ENCODE peak calls at places on chromosomes 6 and 20, in six cellular contexts. One of them, this sample, is unnamed.

GRCh38 chr6:3531481-3531880 is 74.6 kb upstream of the SLC22A23 start:
- DNase-seq in CD4-positive, CD25-positive, alpha-beta regulatory T cell: no peak
- DNase-seq in HCT116: no peak
- DNase-seq in heart right ventricle: no peak
- DNase-seq in mesenchymal stem cell: no peak
- DNase-seq in DND-41: no peak
- DNase-seq in this sample: no peak

GRCh38 chr6:47698342-47698787 is at the start of gene ADGRF4:
- DNase-seq in CD4-positive, CD25-positive, alpha-beta regulatory T cell: no peak
- DNase-seq in HCT116: no peak
- DNase-seq in heart right ventricle: no peak
- DNase-seq in mesenchymal stem cell: peak; percentile 88
- DNase-seq in DND-41: no peak
- DNase-seq in this sample: no peak

GRCh38 chr20:62768815-62769287 is 27.4 kb upstream of the MRGBP start:
- DNase-seq in CD4-positive, CD25-positive, alpha-beta regulatory T cell: no peak
- DNase-seq in HCT116: no peak
- DNase-seq in heart right ventricle: peak; percentile 17
- DNase-seq in mesenchymal stem cell: no peak
- DNase-seq in DND-41: no peak
- DNase-seq in this sample: no peak

GRCh38 chr20:36496707-36497669 is 44.3 kb upstream of the MYL9 start:
- DNase-seq in CD4-positive, CD25-positive, alpha-beta regulatory T cell: no peak
- DNase-seq in HCT116: no peak
- DNase-seq in heart right ventricle: no peak
- DNase-seq in mesenchymal stem cell: no peak
- DNase-seq in DND-41: no peak
- DNase-seq in this sample: no peak

GRCh38 chr20:45235995-45236394 is 14.8 kb downstream of the SEMG2 start:
- DNase-seq in CD4-positive, CD25-positive, alpha-beta regulatory T cell: no peak
- DNase-seq in HCT116: no peak
- DNase-seq in heart right ventricle: no peak
- DNase-seq in mesenchymal stem cell: no peak
- DNase-seq in DND-41: no peak
- DNase-seq in this sample: no peak

GRCh38 chr6:123323419-123324329 is 313.1 kb downstream of the TRDN start:
- DNase-seq in CD4-positive, CD25-positive, alpha-beta regulatory T cell: no peak
- DNase-seq in HCT116: no peak
- DNase-seq in heart right ventricle: no peak
- DNase-seq in mesenchymal stem cell: peak; percentile 49
- DNase-seq in DND-41: no peak
- DNase-seq in this sample: no peak

GRCh38 chr6:100472674-100473073 is 8.0 kb upstream of the SIM1 start:
- DNase-seq in CD4-positive, CD25-positive, alpha-beta regulatory T cell: no peak
- DNase-seq in HCT116: no peak
- DNase-seq in heart right ventricle: no peak
- DNase-seq in mesenchymal stem cell: peak; percentile 21
- DNase-seq in DND-41: peak; percentile 56
- DNase-seq in this sample: no peak

GRCh38 chr20:17431621-17432364 is 99.4 kb downstream of the BFSP1 start:
- DNase-seq in CD4-positive, CD25-positive, alpha-beta regulatory T cell: peak; percentile 7
- DNase-seq in HCT116: peak; percentile 19
- DNase-seq in heart right ventricle: peak; percentile 34
- DNase-seq in mesenchymal stem cell: peak; percentile 50
- DNase-seq in DND-41: peak; percentile 55
- DNase-seq in this sample: peak; percentile 32

GRCh38 chr20:38986663-38987062 is 24.5 kb downstream of the DHX35 start:
- DNase-seq in CD4-positive, CD25-positive, alpha-beta regulatory T cell: no peak
- DNase-seq in HCT116: no peak
- DNase-seq in heart right ventricle: peak; percentile 10
- DNase-seq in mesenchymal stem cell: peak; percentile 38
- DNase-seq in DND-41: no peak
- DNase-seq in this sample: no peak

GRCh38 chr6:19180348-19181073 is 656.7 kb upstream of the ID4 start:
- DNase-seq in CD4-positive, CD25-positive, alpha-beta regulatory T cell: no peak
- DNase-seq in HCT116: no peak
- DNase-seq in heart right ventricle: peak; percentile 37
- DNase-seq in mesenchymal stem cell: no peak
- DNase-seq in DND-41: no peak
- DNase-seq in this sample: no peak

GRCh38 chr6:106069478-106069877 is 16.7 kb upstream of the PRDM1 start:
- DNase-seq in CD4-positive, CD25-positive, alpha-beta regulatory T cell: no peak
- DNase-seq in HCT116: no peak
- DNase-seq in heart right ventricle: no peak
- DNase-seq in mesenchymal stem cell: peak; percentile 59
- DNase-seq in DND-41: no peak
- DNase-seq in this sample: no peak

GRCh38 chr6:134750669-134751068 is 199.2 kb downstream of the ALDH8A1 start:
- DNase-seq in CD4-positive, CD25-positive, alpha-beta regulatory T cell: no peak
- DNase-seq in HCT116: no peak
- DNase-seq in heart right ventricle: no peak
- DNase-seq in mesenchymal stem cell: peak; percentile 26
- DNase-seq in DND-41: no peak
- DNase-seq in this sample: no peak

GRCh38 chr6:124798942-124799496 is 163.2 kb upstream of the RNF217 start:
- DNase-seq in CD4-positive, CD25-positive, alpha-beta regulatory T cell: no peak
- DNase-seq in HCT116: no peak
- DNase-seq in heart right ventricle: no peak
- DNase-seq in mesenchymal stem cell: no peak
- DNase-seq in DND-41: no peak
- DNase-seq in this sample: no peak

GRCh38 chr6:153976921-153977693 is 61.9 kb upstream of the OPRM1 start:
- DNase-seq in CD4-positive, CD25-positive, alpha-beta regulatory T cell: no peak
- DNase-seq in HCT116: no peak
- DNase-seq in heart right ventricle: no peak
- DNase-seq in mesenchymal stem cell: no peak
- DNase-seq in DND-41: no peak
- DNase-seq in this sample: no peak

GRCh38 chr6:33822575-33823395 is 19.0 kb upstream of the MLN start:
- DNase-seq in CD4-positive, CD25-positive, alpha-beta regulatory T cell: no peak
- DNase-seq in HCT116: peak; percentile 66
- DNase-seq in heart right ventricle: no peak
- DNase-seq in mesenchymal stem cell: peak; percentile 28
- DNase-seq in DND-41: peak; percentile 15
- DNase-seq in this sample: no peak

GRCh38 chr20:33477386-33478234 is 12.3 kb upstream of the CBFA2T2 start:
- DNase-seq in CD4-positive, CD25-positive, alpha-beta regulatory T cell: no peak
- DNase-seq in HCT116: no peak
- DNase-seq in heart right ventricle: no peak
- DNase-seq in mesenchymal stem cell: no peak
- DNase-seq in DND-41: no peak
- DNase-seq in this sample: no peak

GRCh38 chr20:51818479-51819008 is 16.2 kb upstream of the SALL4 start:
- DNase-seq in CD4-positive, CD25-positive, alpha-beta regulatory T cell: no peak
- DNase-seq in HCT116: no peak
- DNase-seq in heart right ventricle: no peak
- DNase-seq in mesenchymal stem cell: no peak
- DNase-seq in DND-41: no peak
- DNase-seq in this sample: no peak

GRCh38 chr20:49372095-49372734 is 94.4 kb upstream of the ZNFX1 start:
- DNase-seq in CD4-positive, CD25-positive, alpha-beta regulatory T cell: no peak
- DNase-seq in HCT116: no peak
- DNase-seq in heart right ventricle: no peak
- DNase-seq in mesenchymal stem cell: no peak
- DNase-seq in DND-41: no peak
- DNase-seq in this sample: no peak

GRCh38 chr6:148497717-148498116 is 155.1 kb downstream of the SASH1 start:
- DNase-seq in CD4-positive, CD25-positive, alpha-beta regulatory T cell: no peak
- DNase-seq in HCT116: no peak
- DNase-seq in heart right ventricle: no peak
- DNase-seq in mesenchymal stem cell: no peak
- DNase-seq in DND-41: no peak
- DNase-seq in this sample: no peak

GRCh38 chr6:25995507-25995906 is 32.9 kb downstream of the TRIM38 start:
- DNase-seq in CD4-positive, CD25-positive, alpha-beta regulatory T cell: no peak
- DNase-seq in HCT116: no peak
- DNase-seq in heart right ventricle: no peak
- DNase-seq in mesenchymal stem cell: peak; percentile 22
- DNase-seq in DND-41: no peak
- DNase-seq in this sample: no peak

GRCh38 chr6:163711615-163712568 is 297.4 kb downstream of the QKI start:
- DNase-seq in CD4-positive, CD25-positive, alpha-beta regulatory T cell: no peak
- DNase-seq in HCT116: no peak
- DNase-seq in heart right ventricle: peak; percentile 80
- DNase-seq in mesenchymal stem cell: no peak
- DNase-seq in DND-41: no peak
- DNase-seq in this sample: no peak

GRCh38 chr20:64047968-64048401 is 1.5 kb downstream of the SOX18 start:
- DNase-seq in CD4-positive, CD25-positive, alpha-beta regulatory T cell: no peak
- DNase-seq in HCT116: no peak
- DNase-seq in heart right ventricle: no peak
- DNase-seq in mesenchymal stem cell: no peak
- DNase-seq in DND-41: no peak
- DNase-seq in this sample: no peak
- H3K4me3 ChIP-seq in CD4-positive, CD25-positive, alpha-beta regulatory T cell: no peak overlapping the region
- H3K4me3 ChIP-seq in HCT116: no peak overlapping the region
- H3K4me3 ChIP-seq in heart right ventricle: peak overlapping the region; percentile 66
- H3K4me3 ChIP-seq in mesenchymal stem cell: no peak overlapping the region
- H3K4me3 ChIP-seq in DND-41: no peak overlapping the region
- H3K4me3 ChIP-seq in this sample: no peak overlapping the region

GRCh38 chr6:112195166-112195565 is 59.2 kb downstream of the LAMA4 start:
- DNase-seq in CD4-positive, CD25-positive, alpha-beta regulatory T cell: no peak
- DNase-seq in HCT116: no peak
- DNase-seq in heart right ventricle: no peak
- DNase-seq in mesenchymal stem cell: no peak
- DNase-seq in DND-41: no peak
- DNase-seq in this sample: no peak

GRCh38 chr6:112198582-112198981 is 55.8 kb downstream of the LAMA4 start:
- DNase-seq in CD4-positive, CD25-positive, alpha-beta regulatory T cell: no peak
- DNase-seq in HCT116: no peak
- DNase-seq in heart right ventricle: no peak
- DNase-seq in mesenchymal stem cell: no peak
- DNase-seq in DND-41: no peak
- DNase-seq in this sample: no peak

GRCh38 chr6:112199001-112199403 is 55.4 kb downstream of the LAMA4 start:
- DNase-seq in CD4-positive, CD25-positive, alpha-beta regulatory T cell: no peak
- DNase-seq in HCT116: no peak
- DNase-seq in heart right ventricle: no peak
- DNase-seq in mesenchymal stem cell: no peak
- DNase-seq in DND-41: no peak
- DNase-seq in this sample: no peak

GRCh38 chr6:112196290-112196689 is 58.1 kb downstream of the LAMA4 start:
- DNase-seq in CD4-positive, CD25-positive, alpha-beta regulatory T cell: no peak
- DNase-seq in HCT116: no peak
- DNase-seq in heart right ventricle: no peak
- DNase-seq in mesenchymal stem cell: no peak
- DNase-seq in DND-41: no peak
- DNase-seq in this sample: no peak

DNA sequence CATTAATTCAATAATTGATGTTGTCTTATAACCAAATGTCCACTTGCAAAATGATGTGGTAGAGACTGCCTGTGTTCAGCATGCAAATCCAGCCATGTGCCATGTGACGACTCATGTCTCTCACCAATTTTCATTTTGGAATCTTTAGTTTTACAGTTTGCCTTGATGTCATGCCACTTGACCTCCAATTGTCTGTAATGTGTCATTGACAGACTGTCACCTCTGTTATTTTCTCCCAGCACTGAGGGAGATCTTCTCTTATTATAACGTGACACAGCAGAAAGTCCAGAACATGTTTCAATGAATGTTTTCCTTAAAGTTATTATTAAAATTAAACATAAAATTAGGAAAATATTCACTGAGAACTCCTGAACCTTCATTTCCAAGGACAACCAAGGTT is 56.7 kb downstream of the LAMA4 start:
- DNase-seq in CD4-positive, CD25-positive, alpha-beta regulatory T cell: no peak
- DNase-seq in HCT116: no peak
- DNase-seq in heart right ventricle: no peak
- DNase-seq in mesenchymal stem cell: no peak
- DNase-seq in DND-41: no peak
- DNase-seq in this sample: no peak
- H3K4me1 ChIP-seq in CD4-positive, CD25-positive, alpha-beta regulatory T cell: no peaks in the 10 kb centered on the region
- H3K4me1 ChIP-seq in HCT116: peaks cover 11% of the 10 kb centered on the region
- H3K4me1 ChIP-seq in heart right ventricle: peaks cover 61% of the 10 kb centered on the region
- H3K4me1 ChIP-seq in mesenchymal stem cell: peaks cover under 1% of the 10 kb centered on the region
- H3K4me1 ChIP-seq in DND-41: no peaks in the 10 kb centered on the region
- H3K4me1 ChIP-seq in this sample: no peaks in the 10 kb centered on the region

GRCh38 chr6:80185492-80185891 is 79.0 kb downstream of the BCKDHB start:
- DNase-seq in CD4-positive, CD25-positive, alpha-beta regulatory T cell: no peak
- DNase-seq in HCT116: no peak
- DNase-seq in heart right ventricle: no peak
- DNase-seq in mesenchymal stem cell: no peak
- DNase-seq in DND-41: no peak
- DNase-seq in this sample: no peak

GRCh38 chr6:80183019-80183418 is 76.5 kb downstream of the BCKDHB start:
- DNase-seq in CD4-positive, CD25-positive, alpha-beta regulatory T cell: no peak
- DNase-seq in HCT116: no peak
- DNase-seq in heart right ventricle: no peak
- DNase-seq in mesenchymal stem cell: no peak
- DNase-seq in DND-41: no peak
- DNase-seq in this sample: no peak

GRCh38 chr6:80179691-80180090 is 73.2 kb downstream of the BCKDHB start:
- DNase-seq in CD4-positive, CD25-positive, alpha-beta regulatory T cell: no peak
- DNase-seq in HCT116: no peak
- DNase-seq in heart right ventricle: no peak
- DNase-seq in mesenchymal stem cell: no peak
- DNase-seq in DND-41: no peak
- DNase-seq in this sample: no peak

GRCh38 chr6:80182291-80182690 is 75.8 kb downstream of the BCKDHB start:
- DNase-seq in CD4-positive, CD25-positive, alpha-beta regulatory T cell: no peak
- DNase-seq in HCT116: no peak
- DNase-seq in heart right ventricle: no peak
- DNase-seq in mesenchymal stem cell: peak; percentile 54
- DNase-seq in DND-41: no peak
- DNase-seq in this sample: no peak

GRCh38 chr6:80181352-80182081 is 75.0 kb downstream of the BCKDHB start:
- DNase-seq in CD4-positive, CD25-positive, alpha-beta regulatory T cell: no peak
- DNase-seq in HCT116: no peak
- DNase-seq in heart right ventricle: no peak
- DNase-seq in mesenchymal stem cell: no peak
- DNase-seq in DND-41: no peak
- DNase-seq in this sample: no peak
- H3K27ac ChIP-seq in CD4-positive, CD25-positive, alpha-beta regulatory T cell: no peak overlapping the region
- H3K27ac ChIP-seq in HCT116: no peak overlapping the region
- H3K27ac ChIP-seq in heart right ventricle: no peak overlapping the region
- H3K27ac ChIP-seq in mesenchymal stem cell: peak overlapping the region; percentile 46
- H3K27ac ChIP-seq in DND-41: no peak overlapping the region
- H3K27ac ChIP-seq in this sample: no peak overlapping the region

DNA sequence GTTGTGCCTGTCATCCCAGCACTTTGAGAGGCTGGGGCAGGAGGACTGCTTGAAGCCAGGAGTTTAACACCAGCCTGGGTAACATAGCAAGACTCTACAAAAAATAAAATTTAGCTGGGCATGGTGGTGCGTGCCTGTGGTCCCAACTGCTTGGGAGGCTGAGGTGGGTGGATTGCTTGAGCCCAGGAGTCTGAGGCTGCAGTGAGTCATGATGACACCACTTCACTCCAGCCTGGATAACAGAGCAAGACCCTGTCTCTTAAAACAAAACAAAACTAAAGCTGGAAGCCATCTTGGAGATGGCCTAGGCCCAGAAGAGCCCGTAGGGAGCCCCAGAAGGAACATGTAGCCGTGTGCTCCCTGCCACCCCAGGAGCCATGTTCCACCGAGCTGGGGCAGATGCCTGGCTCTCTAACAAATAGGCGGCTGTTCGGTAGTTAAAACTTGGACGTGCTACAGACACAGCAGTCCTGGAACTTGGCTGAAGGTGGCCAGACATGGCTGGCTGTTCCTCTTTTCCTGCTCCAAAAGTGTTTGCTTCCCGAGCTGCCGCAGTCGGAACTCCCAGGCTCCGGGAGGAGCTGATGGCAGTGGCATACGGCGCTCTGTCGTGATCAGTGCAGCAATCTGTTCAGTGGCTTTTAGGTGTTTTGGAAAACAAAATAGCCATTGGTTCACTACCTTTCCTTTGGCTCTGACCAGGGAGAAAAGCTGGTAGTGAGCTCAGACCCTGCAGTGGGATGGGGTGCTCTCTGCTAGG is 37.0 kb downstream of the DYNLT1 start:
- DNase-seq in CD4-positive, CD25-positive, alpha-beta regulatory T cell: no peak
- DNase-seq in HCT116: no peak
- DNase-seq in heart right ventricle: no peak
- DNase-seq in mesenchymal stem cell: peak; percentile 22
- DNase-seq in DND-41: no peak
- DNase-seq in this sample: no peak
- H3K4me3 ChIP-seq in CD4-positive, CD25-positive, alpha-beta regulatory T cell: no peak overlapping the region
- H3K4me3 ChIP-seq in HCT116: no peak overlapping the region
- H3K4me3 ChIP-seq in heart right ventricle: no peak overlapping the region
- H3K4me3 ChIP-seq in mesenchymal stem cell: no peak overlapping the region
- H3K4me3 ChIP-seq in DND-41: no peak overlapping the region
- H3K4me3 ChIP-seq in this sample: no peak overlapping the region

This sample was measured in CD4-positive, alpha-beta memory T cell.